ENCODE peak calls at places on chromosomes 13 and 19, in six cellular contexts. E is GM12878, N is HepG2, O is T47D, X is SK-N-SH, I is HCT116. W is an unnamed sample.

GRCh38 chr13:29704648-29705047 is 109.2 kb upstream of the SLC7A1 start:
- DNase-seq in E (no peak), N (no peak), O (no peak), X (peak), I (no peak), W (no peak)

GRCh38 chr19:14393303-14393702 is 12.1 kb downstream of the ADGRE5 start:
- DNase-seq in E (no peak), N (no peak), O (no peak), X (no peak), I (no peak), W (no peak)

GRCh38 chr13:64925284-64925683 is 2304.9 kb downstream of the PCDH9 start:
- DNase-seq in E (no peak), N (no peak), O (no peak), X (no peak), I (no peak), W (no peak)

GRCh38 chr13:39245688-39246087 is 207.4 kb downstream of the NHLRC3 start:
- DNase-seq in E (no peak), N (no peak), O (no peak), X (no peak), I (no peak), W (no peak)

GRCh38 chr19:35729763-35730162 is 12.0 kb downstream of the KMT2B start:
- DNase-seq in E (no peak), N (no peak), O (no peak), X (no peak), I (no peak), W (no peak)

GRCh38 chr13:45325806-45326205 is 15.2 kb downstream of the TPT1 start:
- DNase-seq in E (no peak), N (peak), O (no peak), X (no peak), I (no peak), W (no peak)

GRCh38 chr19:16605552-16605951 is 22.5 kb downstream of the MED26 start:
- DNase-seq in E (no peak), N (no peak), O (no peak), X (peak), I (no peak), W (no peak)

GRCh38 chr19:1177322-1178114 is 3.5 kb upstream of the SBNO2 start:
- DNase-seq in E (no peak), N (no peak), O (no peak), X (no peak), I (peak), W (no peak)

GRCh38 chr13:93637852-93638251 is 411.2 kb downstream of the GPC6 start:
- DNase-seq in E (no peak), N (no peak), O (no peak), X (no peak), I (no peak), W (no peak)

GRCh38 chr19:13260883-13261653 is 110.9 kb downstream of the IER2 start:
- DNase-seq in E (peak), N (no peak), O (no peak), X (no peak), I (peak), W (peak)

GRCh38 chr19:19562665-19563347 is 24.7 kb downstream of the CILP2 start:
- DNase-seq in E (no peak), N (no peak), O (no peak), X (no peak), I (no peak), W (no peak)

GRCh38 chr19:14509382-14509781 is 8.8 kb downstream of the DNAJB1 start:
- DNase-seq in E (no peak), N (no peak), O (no peak), X (no peak), I (no peak), W (no peak)

GRCh38 chr13:78595458-78595818 is 7.9 kb downstream of the POU4F1 start:
- DNase-seq in E (no peak), N (no peak), O (no peak), X (no peak), I (no peak), W (no peak)

GRCh38 chr19:2478324-2478755 is 2.4 kb downstream of the GADD45B start:
- DNase-seq in E (no peak), N (no peak), O (no peak), X (peak), I (no peak), W (no peak)

GRCh38 chr13:49754146-49754545 is 38.3 kb downstream of the KPNA3 start:
- DNase-seq in E (no peak), N (no peak), O (no peak), X (no peak), I (no peak), W (no peak)

GRCh38 chr19:903266-903797 is 9.7 kb downstream of the R3HDM4 start:
- DNase-seq in E (no peak), N (no peak), O (no peak), X (peak), I (no peak), W (no peak)

GRCh38 chr13:50080856-50081105 is 65.5 kb downstream of the KCNRG start:
- DNase-seq in E (no peak), N (no peak), O (no peak), X (no peak), I (no peak), W (no peak)

GRCh38 chr19:8042900-8043299 is 9.7 kb upstream of the CCL25 start:
- DNase-seq in E (no peak), N (no peak), O (no peak), X (no peak), I (no peak), W (no peak)

GRCh38 chr13:40777166-40777956 is 6.4 kb upstream of the MRPS31 start:
- DNase-seq in E (no peak), N (peak), O (peak), X (peak), I (peak), W (peak)

GRCh38 chr19:9075064-9075964 is 11.5 kb upstream of the OR1M1 start:
- DNase-seq in E (no peak), N (peak), O (no peak), X (peak), I (peak), W (peak)

GRCh38 chr19:5186293-5187050 is 154.1 kb downstream of the PTPRS start:
- DNase-seq in E (no peak), N (no peak), O (no peak), X (no peak), I (no peak), W (no peak)

GRCh38 chr19:56612737-56613136 is 17.6 kb downstream of the ZNF71 start:
- DNase-seq in E (no peak), N (no peak), O (no peak), X (no peak), I (no peak), W (no peak)

GRCh38 chr13:44879452-44880058 is 109.7 kb downstream of the NUFIP1 start:
- DNase-seq in E (peak), N (no peak), O (no peak), X (peak), I (peak), W (no peak)

GRCh38 chr19:43707158-43707712 is 8.6 kb upstream of the IRGC start:
- DNase-seq in E (no peak), N (peak), O (no peak), X (no peak), I (no peak), W (no peak)

GRCh38 chr13:38888309-38888708 is 102.3 kb downstream of the STOML3 start:
- DNase-seq in E (no peak), N (no peak), O (no peak), X (no peak), I (no peak), W (no peak)

GRCh38 chr13:114109646-114110045 is 22.8 kb downstream of the RASA3 start:
- DNase-seq in E (no peak), N (no peak), O (no peak), X (peak), I (no peak), W (no peak)

GRCh38 chr19:49502866-49503581 is 6.8 kb downstream of the RPS11 start:
- DNase-seq in E (no peak), N (peak), O (peak), X (peak), I (peak), W (peak)

GRCh38 chr13:94186470-94186869 is 293.0 kb downstream of the DCT start:
- DNase-seq in E (no peak), N (no peak), O (no peak), X (no peak), I (no peak), W (no peak)

GRCh38 chr13:90415902-90416301 is 931.6 kb upstream of the MIR17HG start:
- DNase-seq in E (no peak), N (no peak), O (no peak), X (no peak), I (no peak), W (no peak)

GRCh38 chr19:4088975-4089374 is 22.3 kb upstream of the ZBTB7A start:
- DNase-seq in E (no peak), N (no peak), O (no peak), X (no peak), I (no peak), W (peak)

GRCh38 chr19:50703915-50704548 is 15.6 kb downstream of the SHANK1 start:
- DNase-seq in E (no peak), N (peak), O (peak), X (no peak), I (peak), W (peak)

GRCh38 chr13:20525144-20525600 is 485 bp downstream of the CRYL1 start:
- DNase-seq in E (no peak), N (peak), O (no peak), X (no peak), I (no peak), W (no peak)

GRCh38 chr13:52348081-52348480 is 57.9 kb downstream of the THSD1 start:
- DNase-seq in E (no peak), N (no peak), O (no peak), X (no peak), I (peak), W (no peak)

GRCh38 chr13:98613591-98613990 is 36.7 kb upstream of the STK24 start:
- DNase-seq in E (no peak), N (no peak), O (no peak), X (no peak), I (no peak), W (no peak)

GRCh38 chr19:34712606-34713261 is 21.3 kb upstream of the ZNF181 start:
- DNase-seq in E (peak), N (peak), O (peak), X (peak), I (peak), W (peak)

DNA sequence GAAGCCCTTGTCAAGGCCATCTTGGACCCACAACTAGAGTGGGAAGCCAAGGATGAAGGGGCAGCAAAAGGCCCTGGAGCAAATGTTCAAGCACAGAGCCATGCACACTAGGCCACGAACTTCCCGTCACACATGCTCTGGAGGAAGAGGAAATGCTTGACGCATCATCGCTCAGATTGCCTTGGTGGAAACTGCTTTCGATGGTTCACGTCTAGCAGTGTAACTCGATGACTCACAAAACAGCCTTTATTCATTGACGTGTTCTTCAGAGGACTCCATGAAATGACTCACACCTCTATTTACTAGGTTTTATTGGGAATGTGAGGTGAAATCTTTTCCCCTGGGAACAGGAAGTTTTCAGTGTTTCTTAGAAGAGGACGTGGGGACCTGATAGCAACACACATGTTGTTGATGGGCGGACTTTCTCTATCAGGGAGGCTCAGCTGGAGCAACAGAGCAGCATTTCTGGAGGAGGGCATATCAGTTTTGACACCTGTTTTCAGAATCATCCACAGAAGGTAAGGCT is 79.8 kb upstream of the FLT1 start:
- DNase-seq in E (peak), N (peak), O (no peak), X (no peak), I (peak), W (peak)
- TF ChIP-seq JUND in E (no peak), N (no peak), O (no peak), X (peak), I (peak), W (peak)

GRCh38 chr19:31214086-31214485 is 135.2 kb downstream of the TSHZ3 start:
- DNase-seq in E (no peak), N (no peak), O (no peak), X (peak), I (no peak), W (peak)
- TF ChIP-seq JUND in E (no peak), N (no peak), O (peak), X (peak), I (no peak), W (peak)

DNA sequence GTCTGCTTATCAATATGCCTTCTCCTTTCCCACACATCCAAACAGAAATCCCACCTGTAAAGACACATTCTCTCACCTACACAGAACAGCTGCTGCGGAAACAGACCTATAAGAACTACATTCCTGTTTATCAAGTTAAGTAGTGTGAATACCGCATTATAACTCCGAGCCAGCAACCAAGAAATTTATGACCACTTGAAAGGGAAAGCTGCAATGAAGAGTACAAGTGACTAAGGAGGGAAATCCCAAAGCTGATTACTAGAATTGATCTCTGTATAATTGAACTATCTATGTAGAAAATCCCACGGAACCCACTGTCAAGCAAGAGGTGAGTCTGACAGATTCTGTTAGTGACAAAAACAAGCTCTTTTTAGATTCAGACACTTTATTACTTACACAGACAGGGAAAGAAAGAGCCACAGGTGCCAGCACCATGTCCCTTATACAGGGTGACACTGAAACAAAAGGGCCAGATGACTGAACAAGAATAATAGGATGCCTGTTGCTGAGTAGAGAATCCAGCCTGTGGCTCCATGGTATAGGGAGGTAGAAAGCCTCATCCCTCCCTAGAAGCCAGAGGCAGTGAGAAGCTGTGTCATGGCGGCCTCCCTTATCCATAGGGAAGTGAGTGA is 1.6 kb upstream of the IGFL4 start:
- DNase-seq in E (no peak), N (no peak), O (no peak), X (no peak), I (no peak), W (no peak)
- TF ChIP-seq JUND in E (no peak), N (no peak), O (no peak), X (no peak), I (no peak), W (no peak)

DNA sequence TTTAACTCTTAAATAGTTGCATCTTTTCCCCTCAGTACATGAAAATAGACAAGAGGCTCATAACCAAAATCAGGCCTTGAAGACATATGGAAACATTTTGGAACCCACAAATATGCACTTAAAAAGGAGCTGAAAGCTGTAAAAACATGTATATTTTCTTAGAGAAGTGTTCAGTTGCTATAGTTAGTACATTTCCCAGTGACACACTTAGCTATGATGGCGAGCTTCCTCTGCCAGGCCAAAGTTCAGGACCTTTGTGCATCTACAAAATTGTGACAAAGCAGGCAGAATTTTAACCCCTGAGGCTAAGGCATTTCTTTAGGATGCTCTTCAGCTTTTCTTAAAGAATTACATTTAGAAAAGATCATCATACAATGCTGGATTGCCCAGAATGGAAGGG is 54.5 kb downstream of the RCBTB2 start:
- DNase-seq in E (no peak), N (no peak), O (no peak), X (no peak), I (no peak), W (no peak)
- TF ChIP-seq JUND in E (no peak), N (no peak), O (no peak), X (no peak), I (no peak), W (no peak)

GRCh38 chr19:48400018-48400742 is 6.7 kb downstream of the GRIN2D start:
- DNase-seq in E (no peak), N (peak), O (peak), X (peak), I (peak), W (peak)
- TF ChIP-seq JUND in E (no peak), N (no peak), O (no peak), X (no peak), I (no peak), W (no peak)

DNA sequence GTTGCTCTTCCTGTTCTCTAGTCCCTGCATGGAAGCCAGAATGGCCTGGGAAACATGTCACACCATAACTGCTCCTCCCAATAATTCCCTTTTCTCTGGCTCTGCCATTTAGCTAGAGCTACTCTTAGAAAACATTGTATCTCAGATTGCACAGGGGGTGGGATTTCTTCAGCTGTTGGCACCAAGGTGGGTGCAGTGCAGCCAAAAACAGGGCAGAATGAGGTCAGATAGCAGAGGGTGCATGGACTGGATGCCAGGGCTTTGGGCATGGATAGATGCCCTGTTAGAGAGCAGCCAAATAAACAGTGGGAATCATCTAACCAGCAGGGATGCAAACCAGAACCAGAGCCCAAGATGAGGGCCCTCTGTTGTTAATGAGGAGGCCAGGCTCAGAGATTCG is 4.9 kb upstream of the AMER2 start:
- DNase-seq in E (no peak), N (no peak), O (no peak), X (no peak), I (no peak), W (no peak)
- TF ChIP-seq JUND in E (no peak), N (no peak), O (no peak), X (no peak), I (no peak), W (no peak)

GRCh38 chr13:27341616-27342015 is 71.0 kb downstream of the RASL11A start:
- DNase-seq in E (no peak), N (no peak), O (no peak), X (no peak), I (no peak), W (peak)

GRCh38 chr13:27336005-27336673 is 65.5 kb downstream of the RASL11A start:
- DNase-seq in E (no peak), N (no peak), O (no peak), X (no peak), I (no peak), W (no peak)

GRCh38 chr13:27338816-27339215 is 68.2 kb downstream of the RASL11A start:
- DNase-seq in E (no peak), N (peak), O (no peak), X (peak), I (peak), W (peak)

GRCh38 chr13:27338207-27338606 is 67.6 kb downstream of the RASL11A start:
- DNase-seq in E (no peak), N (no peak), O (no peak), X (no peak), I (no peak), W (no peak)

GRCh38 chr13:27339299-27339698 is 68.7 kb downstream of the RASL11A start:
- DNase-seq in E (no peak), N (peak), O (peak), X (peak), I (peak), W (peak)
- TF ChIP-seq JUND in E (no peak), N (no peak), O (no peak), X (no peak), I (no peak), W (no peak)

GRCh38 chr13:99962242-99962641 is 9.3 kb downstream of the ZIC5 start:
- DNase-seq in E (no peak), N (no peak), O (no peak), X (no peak), I (no peak), W (no peak)
- TF ChIP-seq JUND in E (no peak), N (no peak), O (no peak), X (no peak), I (no peak), W (no peak)

DNA sequence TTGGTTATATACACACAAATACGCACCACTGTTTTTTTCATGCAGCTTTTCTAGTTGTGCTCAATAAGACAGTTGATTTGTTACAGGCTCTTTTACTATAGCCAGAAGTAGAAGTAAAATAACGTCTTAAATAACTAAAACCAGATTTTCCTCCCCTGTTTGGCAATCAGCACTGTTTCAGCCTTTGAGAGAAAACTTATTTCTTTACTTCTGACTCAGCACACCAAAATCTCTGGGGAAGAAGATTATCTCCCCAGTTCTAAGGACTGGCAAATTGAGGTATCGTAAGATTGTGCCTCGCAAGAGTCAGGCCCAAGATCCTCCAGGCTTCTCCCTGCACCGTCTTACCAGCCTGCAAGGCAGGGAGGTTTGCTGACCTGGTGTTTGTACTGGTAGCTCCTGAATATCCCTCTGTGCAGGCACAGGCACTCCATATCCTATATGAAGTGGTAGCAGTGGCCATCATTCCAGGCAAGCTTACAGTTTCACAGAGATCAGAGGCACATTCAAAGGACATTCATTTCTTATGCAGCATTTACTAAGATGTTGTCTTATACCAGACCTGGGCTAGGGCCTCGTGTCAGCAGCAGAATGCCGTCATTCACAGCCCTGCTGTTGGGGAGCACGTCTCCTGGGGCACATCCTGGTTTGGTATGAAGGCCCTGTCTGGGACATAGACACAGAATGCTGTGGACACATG is 268.2 kb downstream of the ZNF536 start:
- DNase-seq in E (no peak), N (no peak), O (no peak), X (no peak), I (no peak), W (no peak)
- TF ChIP-seq JUND in E (no peak), N (no peak), O (no peak), X (no peak), I (no peak), W (no peak)

W was measured in K562.